ENCODE peak calls at places on chromosomes 11 and 22, in four cellular contexts. One of them, this sample, is unnamed. For H3K27me3, the result is how much of the 10 kb centered on the place peaks cover.

GRCh38 chr11:77884186-77884828 is 63.4 kb downstream of the AAMDC start:
- DNase-seq in left ventricle myocardium inferior: no peak
- DNase-seq in effector memory CD4-positive, alpha-beta T cell: no peak
- DNase-seq in neural progenitor cell: no peak
- DNase-seq in this sample: no peak

GRCh38 chr22:48426466-48427380 is 1401.0 kb downstream of the BRD1 start:
- DNase-seq in left ventricle myocardium inferior: no peak
- DNase-seq in effector memory CD4-positive, alpha-beta T cell: no peak
- DNase-seq in neural progenitor cell: peak
- DNase-seq in this sample: no peak

GRCh38 chr11:102592634-102593581 is 32.2 kb downstream of the MMP20 start:
- DNase-seq in left ventricle myocardium inferior: no peak
- DNase-seq in effector memory CD4-positive, alpha-beta T cell: no peak
- DNase-seq in neural progenitor cell: peak
- DNase-seq in this sample: no peak

GRCh38 chr11:115765803-115766239 is 261.6 kb upstream of the CADM1 start:
- DNase-seq in left ventricle myocardium inferior: no peak
- DNase-seq in effector memory CD4-positive, alpha-beta T cell: no peak
- DNase-seq in neural progenitor cell: no peak
- DNase-seq in this sample: no peak

GRCh38 chr11:93766504-93766903 is 17.6 kb upstream of the MED17 start:
- DNase-seq in left ventricle myocardium inferior: no peak
- DNase-seq in effector memory CD4-positive, alpha-beta T cell: no peak
- DNase-seq in neural progenitor cell: no peak
- DNase-seq in this sample: no peak

GRCh38 chr11:101346591-101346990 is 217.0 kb upstream of the PGR start:
- DNase-seq in left ventricle myocardium inferior: no peak
- DNase-seq in effector memory CD4-positive, alpha-beta T cell: no peak
- DNase-seq in neural progenitor cell: no peak
- DNase-seq in this sample: no peak

GRCh38 chr22:17120711-17121234 is 387 bp downstream of the TMEM121B start:
- DNase-seq in left ventricle myocardium inferior: no peak
- DNase-seq in effector memory CD4-positive, alpha-beta T cell: no peak
- DNase-seq in neural progenitor cell: peak
- DNase-seq in this sample: no peak

GRCh38 chr22:27110985-27111451 is 453.6 kb downstream of the MIAT start:
- DNase-seq in left ventricle myocardium inferior: no peak
- DNase-seq in effector memory CD4-positive, alpha-beta T cell: no peak
- DNase-seq in neural progenitor cell: peak
- DNase-seq in this sample: no peak

GRCh38 chr11:88103337-88104206 is 71.7 kb downstream of the RAB38 start:
- DNase-seq in left ventricle myocardium inferior: no peak
- DNase-seq in effector memory CD4-positive, alpha-beta T cell: no peak
- DNase-seq in neural progenitor cell: peak
- DNase-seq in this sample: no peak

GRCh38 chr11:123839131-123839530 is 33.0 kb upstream of the OR6M1 start:
- DNase-seq in left ventricle myocardium inferior: no peak
- DNase-seq in effector memory CD4-positive, alpha-beta T cell: no peak
- DNase-seq in neural progenitor cell: no peak
- DNase-seq in this sample: no peak

GRCh38 chr11:77647906-77648305 is 10.3 kb upstream of the CLNS1A start:
- DNase-seq in left ventricle myocardium inferior: no peak
- DNase-seq in effector memory CD4-positive, alpha-beta T cell: no peak
- DNase-seq in neural progenitor cell: no peak
- DNase-seq in this sample: no peak

GRCh38 chr22:39238561-39238960 is 6.2 kb downstream of the PDGFB start:
- DNase-seq in left ventricle myocardium inferior: no peak
- DNase-seq in effector memory CD4-positive, alpha-beta T cell: no peak
- DNase-seq in neural progenitor cell: no peak
- DNase-seq in this sample: no peak

GRCh38 chr22:49727191-49727880 is 100.3 kb downstream of the BRD1 start:
- DNase-seq in left ventricle myocardium inferior: no peak
- DNase-seq in effector memory CD4-positive, alpha-beta T cell: no peak
- DNase-seq in neural progenitor cell: no peak
- DNase-seq in this sample: no peak
- H3K27me3 ChIP-seq in left ventricle myocardium inferior: half or more
- H3K27me3 ChIP-seq in effector memory CD4-positive, alpha-beta T cell: under half
- H3K27me3 ChIP-seq in neural progenitor cell: half or more
- H3K27me3 ChIP-seq in this sample: under half

DNA sequence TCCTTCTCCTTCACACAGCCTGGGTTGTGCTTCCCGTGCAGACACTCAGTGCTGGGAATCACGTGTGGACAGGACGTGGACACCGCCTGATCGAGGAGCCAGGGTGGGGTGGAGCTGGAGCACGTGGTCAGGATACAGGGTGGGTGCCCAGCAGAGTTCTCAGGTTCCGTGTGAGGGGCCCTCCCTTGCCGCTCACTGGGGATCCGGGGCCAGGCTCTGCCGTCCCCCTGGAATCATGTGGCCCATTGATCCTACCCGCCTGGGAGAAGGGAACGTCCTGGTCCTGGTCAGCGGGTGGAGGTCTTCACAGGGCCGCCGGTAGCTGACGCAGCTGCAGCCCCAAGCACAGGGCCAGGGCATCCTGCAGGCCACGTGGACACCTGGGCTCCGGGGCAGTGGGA is 397.7 kb downstream of the TBC1D22A start:
- DNase-seq in left ventricle myocardium inferior: no peak
- DNase-seq in effector memory CD4-positive, alpha-beta T cell: no peak
- DNase-seq in neural progenitor cell: no peak
- DNase-seq in this sample: no peak
- H3K27me3 ChIP-seq in left ventricle myocardium inferior: under half
- H3K27me3 ChIP-seq in effector memory CD4-positive, alpha-beta T cell: under half
- H3K27me3 ChIP-seq in neural progenitor cell: under half
- H3K27me3 ChIP-seq in this sample: under half

GRCh38 chr11:108112059-108112458 is 9.3 kb upstream of the ACAT1 start:
- DNase-seq in left ventricle myocardium inferior: no peak
- DNase-seq in effector memory CD4-positive, alpha-beta T cell: no peak
- DNase-seq in neural progenitor cell: no peak
- DNase-seq in this sample: no peak

GRCh38 chr11:108115495-108116140 is 5.7 kb upstream of the ACAT1 start:
- DNase-seq in left ventricle myocardium inferior: peak
- DNase-seq in effector memory CD4-positive, alpha-beta T cell: no peak
- DNase-seq in neural progenitor cell: peak
- DNase-seq in this sample: peak

GRCh38 chr11:108111126-108111525 is 10.2 kb upstream of the ACAT1 start:
- DNase-seq in left ventricle myocardium inferior: no peak
- DNase-seq in effector memory CD4-positive, alpha-beta T cell: no peak
- DNase-seq in neural progenitor cell: no peak
- DNase-seq in this sample: no peak
- H3K27me3 ChIP-seq in left ventricle myocardium inferior: under half
- H3K27me3 ChIP-seq in effector memory CD4-positive, alpha-beta T cell: under half
- H3K27me3 ChIP-seq in neural progenitor cell: under half
- H3K27me3 ChIP-seq in this sample: under half

GRCh38 chr11:31809543-31809856 is 1.6 kb downstream of the PAX6 start:
- DNase-seq in left ventricle myocardium inferior: no peak
- DNase-seq in effector memory CD4-positive, alpha-beta T cell: no peak
- DNase-seq in neural progenitor cell: no peak
- DNase-seq in this sample: no peak

GRCh38 chr11:31810779-31811647 is at the start of gene PAX6:
- DNase-seq in left ventricle myocardium inferior: no peak
- DNase-seq in effector memory CD4-positive, alpha-beta T cell: peak
- DNase-seq in neural progenitor cell: peak
- DNase-seq in this sample: no peak

GRCh38 chr11:31808268-31808667 is 2.9 kb downstream of the PAX6 start:
- DNase-seq in left ventricle myocardium inferior: no peak
- DNase-seq in effector memory CD4-positive, alpha-beta T cell: no peak
- DNase-seq in neural progenitor cell: no peak
- DNase-seq in this sample: no peak

GRCh38 chr11:31808721-31809542 is 2.2 kb downstream of the PAX6 start:
- DNase-seq in left ventricle myocardium inferior: no peak
- DNase-seq in effector memory CD4-positive, alpha-beta T cell: no peak
- DNase-seq in neural progenitor cell: peak
- DNase-seq in this sample: no peak

DNA sequence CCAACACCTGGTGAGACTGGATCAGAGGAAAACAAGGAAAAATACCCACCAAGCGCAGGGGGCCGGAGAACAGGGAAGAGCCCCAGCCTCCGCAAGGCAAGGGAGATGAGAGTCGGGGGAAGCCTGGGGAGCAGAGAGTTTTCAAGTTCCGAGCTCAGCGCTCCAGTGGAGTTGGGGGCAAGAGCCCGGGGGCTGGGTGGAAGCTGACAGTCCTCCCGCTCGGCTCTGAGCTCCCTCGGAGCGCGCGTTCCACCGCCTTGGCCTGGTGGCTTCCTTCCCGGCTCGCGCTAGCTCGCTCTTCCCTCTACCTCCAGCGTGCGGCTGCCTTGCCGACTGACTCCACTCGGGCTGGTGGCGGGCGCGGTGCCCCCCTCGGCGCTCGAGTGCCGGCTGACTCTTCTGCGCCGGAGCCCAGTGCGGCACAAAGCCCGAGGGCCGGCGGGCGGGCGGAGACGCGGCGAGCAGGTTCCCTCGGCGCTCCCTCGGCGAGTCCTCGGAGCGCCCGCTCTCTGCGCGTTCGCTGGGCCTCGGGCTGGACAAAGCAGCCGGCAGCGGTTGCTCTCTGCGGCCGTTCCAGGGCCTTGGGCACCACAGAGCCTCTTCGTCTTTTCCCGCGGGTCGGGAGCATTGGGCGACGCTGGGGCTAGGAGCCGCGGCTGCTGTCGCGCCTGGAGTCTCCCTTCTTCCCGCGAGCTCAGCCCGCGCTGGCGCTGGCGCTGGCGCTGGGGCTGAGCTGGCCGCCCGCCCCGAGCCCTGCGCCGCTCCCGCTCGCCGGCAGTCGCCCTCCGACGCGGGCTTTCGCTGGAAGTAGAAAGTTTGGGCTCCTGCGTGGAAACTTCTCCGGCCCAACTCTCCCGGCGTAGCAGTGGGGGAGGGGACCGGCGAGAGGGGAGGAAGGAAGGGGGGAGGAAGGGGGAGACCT is 1.0 kb downstream of the PAX6 start:
- DNase-seq in left ventricle myocardium inferior: no peak
- DNase-seq in effector memory CD4-positive, alpha-beta T cell: no peak
- DNase-seq in neural progenitor cell: peak
- DNase-seq in this sample: no peak
- H3K27me3 ChIP-seq in left ventricle myocardium inferior: half or more
- H3K27me3 ChIP-seq in effector memory CD4-positive, alpha-beta T cell: half or more
- H3K27me3 ChIP-seq in neural progenitor cell: half or more
- H3K27me3 ChIP-seq in this sample: under half

DNA sequence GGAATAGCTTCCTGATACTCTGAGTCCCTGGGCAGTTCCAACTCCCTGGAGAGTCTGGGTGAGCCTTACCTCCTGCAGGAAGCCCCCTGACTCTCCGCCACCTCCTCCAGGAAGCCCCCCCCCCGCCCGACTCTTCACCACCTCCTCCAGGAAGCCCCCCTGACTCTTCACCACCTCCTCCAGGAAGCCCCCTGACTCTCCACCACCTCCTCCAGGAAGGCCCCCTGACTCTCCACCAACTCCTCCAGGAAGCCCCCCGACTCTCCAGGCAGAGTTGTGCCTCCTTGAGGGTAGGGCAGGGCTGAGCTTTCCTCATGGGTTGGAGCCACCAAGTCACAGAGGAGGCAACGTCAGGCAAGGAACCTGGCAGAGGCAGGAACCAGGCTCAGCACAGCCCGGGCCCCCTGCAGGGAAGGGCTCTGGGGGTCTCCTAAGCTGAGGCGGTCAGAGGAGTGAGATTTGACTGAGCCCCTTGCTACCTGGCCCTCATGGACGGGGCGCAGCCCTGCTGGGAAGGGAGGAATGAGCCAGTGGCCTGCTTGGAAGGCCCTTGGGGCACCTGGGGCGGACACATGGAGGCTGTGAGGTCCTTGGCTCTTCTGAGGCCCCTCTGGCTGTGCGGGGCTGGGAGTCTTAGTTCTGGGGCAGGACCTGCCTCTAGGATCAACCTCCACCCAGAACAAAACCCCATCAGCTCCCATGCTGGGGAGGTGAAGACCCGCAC is 18.1 kb downstream of the MRGPRG start:
- DNase-seq in left ventricle myocardium inferior: no peak
- DNase-seq in effector memory CD4-positive, alpha-beta T cell: no peak
- DNase-seq in neural progenitor cell: no peak
- DNase-seq in this sample: no peak
- H3K27me3 ChIP-seq in left ventricle myocardium inferior: half or more
- H3K27me3 ChIP-seq in effector memory CD4-positive, alpha-beta T cell: under half
- H3K27me3 ChIP-seq in neural progenitor cell: under half
- H3K27me3 ChIP-seq in this sample: under half

GRCh38 chr11:64718084-64718779 is 4.8 kb downstream of the NRXN2 start:
- DNase-seq in left ventricle myocardium inferior: no peak
- DNase-seq in effector memory CD4-positive, alpha-beta T cell: no peak
- DNase-seq in neural progenitor cell: no peak
- DNase-seq in this sample: no peak
- H3K27me3 ChIP-seq in left ventricle myocardium inferior: half or more
- H3K27me3 ChIP-seq in effector memory CD4-positive, alpha-beta T cell: under half
- H3K27me3 ChIP-seq in neural progenitor cell: half or more
- H3K27me3 ChIP-seq in this sample: half or more

GRCh38 chr11:1351278-1351937 is 38.3 kb upstream of the BRSK2 start:
- DNase-seq in left ventricle myocardium inferior: no peak
- DNase-seq in effector memory CD4-positive, alpha-beta T cell: no peak
- DNase-seq in neural progenitor cell: no peak
- DNase-seq in this sample: no peak

GRCh38 chr11:1349074-1349931 is 39.9 kb upstream of the TOLLIP start:
- DNase-seq in left ventricle myocardium inferior: no peak
- DNase-seq in effector memory CD4-positive, alpha-beta T cell: no peak
- DNase-seq in neural progenitor cell: peak
- DNase-seq in this sample: no peak

GRCh38 chr11:1348146-1348545 is 38.7 kb upstream of the TOLLIP start:
- DNase-seq in left ventricle myocardium inferior: no peak
- DNase-seq in effector memory CD4-positive, alpha-beta T cell: no peak
- DNase-seq in neural progenitor cell: no peak
- DNase-seq in this sample: no peak

GRCh38 chr11:1348748-1349073 is 39.3 kb upstream of the TOLLIP start:
- DNase-seq in left ventricle myocardium inferior: no peak
- DNase-seq in effector memory CD4-positive, alpha-beta T cell: no peak
- DNase-seq in neural progenitor cell: no peak
- DNase-seq in this sample: no peak

DNA sequence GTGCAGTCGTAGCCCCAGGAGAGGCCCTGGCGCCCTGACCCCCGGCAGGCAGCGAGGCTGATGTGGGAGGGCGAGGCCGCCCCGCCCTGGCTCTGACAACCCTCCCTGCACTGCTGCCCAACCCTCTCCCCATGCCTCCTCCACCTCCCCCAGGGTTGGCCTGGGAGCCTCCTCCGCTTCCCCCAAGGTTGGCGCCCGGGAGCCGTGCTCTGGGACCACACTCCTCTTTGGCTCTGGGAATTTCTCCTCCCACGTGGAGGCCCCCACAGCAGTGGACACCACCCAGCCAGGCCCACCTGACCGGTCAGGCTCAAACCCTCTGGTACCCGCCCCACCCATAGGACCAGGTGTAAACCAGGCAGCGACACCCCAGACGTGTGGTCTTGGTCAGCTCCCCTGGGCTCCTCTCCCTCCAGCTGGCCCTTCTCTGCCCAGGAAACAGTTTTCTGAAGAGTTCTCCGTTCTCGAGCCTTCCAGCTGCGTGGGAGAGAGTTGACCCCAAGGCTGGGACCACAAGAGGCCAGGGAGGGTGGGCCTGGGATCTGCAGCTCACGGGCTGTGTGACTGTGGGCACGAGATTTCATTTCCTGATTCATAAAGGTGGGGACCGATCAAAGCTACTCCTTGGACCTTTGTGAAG is 39.5 kb upstream of the BRSK2 start:
- DNase-seq in left ventricle myocardium inferior: no peak
- DNase-seq in effector memory CD4-positive, alpha-beta T cell: no peak
- DNase-seq in neural progenitor cell: no peak
- DNase-seq in this sample: no peak
- H3K27me3 ChIP-seq in left ventricle myocardium inferior: under half
- H3K27me3 ChIP-seq in effector memory CD4-positive, alpha-beta T cell: under half
- H3K27me3 ChIP-seq in neural progenitor cell: under half
- H3K27me3 ChIP-seq in this sample: under half

GRCh38 chr11:19792510-19792909 is 79.9 kb downstream of the NAV2 start:
- DNase-seq in left ventricle myocardium inferior: no peak
- DNase-seq in effector memory CD4-positive, alpha-beta T cell: no peak
- DNase-seq in neural progenitor cell: no peak
- DNase-seq in this sample: no peak
- H3K27me3 ChIP-seq in left ventricle myocardium inferior: under half
- H3K27me3 ChIP-seq in effector memory CD4-positive, alpha-beta T cell: under half
- H3K27me3 ChIP-seq in neural progenitor cell: under half
- H3K27me3 ChIP-seq in this sample: under half